ENCODE peak calls at places on chromosomes 12 and 14, in seven cellular contexts. D is CD8-positive, alpha-beta T cell; T is heart left ventricle; H is astrocyte of the spinal cord; L is A673; Q is mucosa of descending colon; U is stomach. J is an unnamed sample.

GRCh38 chr14:28361486-28361885 is 405.1 kb upstream of the FOXG1 start:
- DNase-seq in D (no peak), T (no peak), H (no peak), L (no peak), Q (no peak), U (no peak), J (no peak)

GRCh38 chr12:102484017-102484731 is 3.8 kb upstream of the IGF1 start:
- DNase-seq in D (peak; percentile 46), T (peak; percentile 35), H (peak; percentile 58), L (peak; percentile 73), Q (peak; percentile 30), U (peak; percentile 52), J (peak; percentile 53)

GRCh38 chr14:65926935-65927700 is 514.6 kb downstream of the FUT8 start:
- DNase-seq in D (no peak), T (no peak), H (no peak), L (no peak), Q (no peak), U (no peak), J (no peak)

GRCh38 chr12:9776795-9777194 is 16.1 kb upstream of the CD69 start:
- DNase-seq in D (no peak), T (no peak), H (no peak), L (no peak), Q (no peak), U (no peak), J (no peak)

GRCh38 chr12:28425531-28425930 is 235.3 kb downstream of the CCDC91 start:
- DNase-seq in D (no peak), T (no peak), H (no peak), L (no peak), Q (no peak), U (no peak), J (no peak)

GRCh38 chr14:28102814-28103213 is 663.8 kb upstream of the FOXG1 start:
- DNase-seq in D (no peak), T (no peak), H (peak; percentile 44), L (no peak), Q (no peak), U (no peak), J (no peak)

GRCh38 chr14:99699071-99699760 is 15.1 kb downstream of the CYP46A1 start:
- DNase-seq in D (no peak), T (no peak), H (no peak), L (no peak), Q (no peak), U (no peak), J (no peak)

GRCh38 chr14:101022121-101022520 is 118.6 kb upstream of the RTL1 start:
- DNase-seq in D (no peak), T (no peak), H (no peak), L (no peak), Q (no peak), U (peak; percentile 17), J (no peak)

GRCh38 chr12:92416385-92416812 is 270.8 kb upstream of the BTG1 start:
- DNase-seq in D (no peak), T (no peak), H (no peak), L (no peak), Q (no peak), U (no peak), J (no peak)

GRCh38 chr12:103278329-103278728 is 217.4 kb downstream of the C12orf42 start:
- DNase-seq in D (no peak), T (no peak), H (no peak), L (no peak), Q (no peak), U (no peak), J (no peak)

GRCh38 chr12:103114296-103115055 is 157.0 kb downstream of the ASCL1 start:
- DNase-seq in D (no peak), T (no peak), H (no peak), L (no peak), Q (no peak), U (no peak), J (no peak)

GRCh38 chr12:88650715-88651114 is 70.4 kb upstream of the KITLG start:
- DNase-seq in D (no peak), T (no peak), H (peak; percentile 45), L (no peak), Q (no peak), U (no peak), J (no peak)

GRCh38 chr14:65277027-65277426 is 135.5 kb upstream of the FUT8 start:
- DNase-seq in D (no peak), T (no peak), H (no peak), L (no peak), Q (no peak), U (no peak), J (no peak)

GRCh38 chr12:91139981-91140659 is 28.8 kb upstream of the LUM start:
- DNase-seq in D (no peak), T (no peak), H (peak; percentile 88), L (peak; percentile 21), Q (no peak), U (no peak), J (no peak)

GRCh38 chr14:69719501-69719951 is 47.4 kb upstream of the SRSF5 start:
- DNase-seq in D (no peak), T (peak; percentile 49), H (peak; percentile 93), L (peak; percentile 71), Q (no peak), U (no peak), J (no peak)

GRCh38 chr12:121767525-121768016 is 25.9 kb downstream of the RHOF start:
- DNase-seq in D (no peak), T (peak; percentile 56), H (peak; percentile 81), L (no peak), Q (no peak), U (no peak), J (peak; percentile 88)

GRCh38 chr12:27176765-27177164 is 67.3 kb upstream of the STK38L start:
- DNase-seq in D (no peak), T (no peak), H (peak; percentile 69), L (no peak), Q (no peak), U (no peak), J (no peak)

GRCh38 chr12:111428081-111428727 is 22.5 kb downstream of the SH2B3 start:
- DNase-seq in D (no peak), T (peak; percentile 15), H (no peak), L (no peak), Q (no peak), U (no peak), J (no peak)

GRCh38 chr14:78605065-78605762 is 435.0 kb downstream of the NRXN3 start:
- DNase-seq in D (no peak), T (no peak), H (no peak), L (no peak), Q (no peak), U (no peak), J (no peak)

GRCh38 chr12:89376202-89376529 is 23.9 kb upstream of the DUSP6 start:
- DNase-seq in D (no peak), T (no peak), H (no peak), L (no peak), Q (no peak), U (no peak), J (no peak)

GRCh38 chr14:88384653-88385205 is 728 bp upstream of the SPATA7 start:
- DNase-seq in D (no peak), T (no peak), H (no peak), L (peak; percentile 6), Q (no peak), U (no peak), J (no peak)

GRCh38 chr12:87960557-87960956 is 68.6 kb downstream of the C12orf50 start:
- DNase-seq in D (no peak), T (no peak), H (no peak), L (peak; percentile 45), Q (no peak), U (no peak), J (no peak)

GRCh38 chr14:34398024-34398423 is 64.0 kb downstream of the SPTSSA start:
- DNase-seq in D (no peak), T (no peak), H (no peak), L (no peak), Q (no peak), U (no peak), J (no peak)
- TF ChIP-seq CTCF in D (no peak), T (no peak), H (no peak), L (no peak), Q (no peak), U (no peak), J (no peak)

DNA sequence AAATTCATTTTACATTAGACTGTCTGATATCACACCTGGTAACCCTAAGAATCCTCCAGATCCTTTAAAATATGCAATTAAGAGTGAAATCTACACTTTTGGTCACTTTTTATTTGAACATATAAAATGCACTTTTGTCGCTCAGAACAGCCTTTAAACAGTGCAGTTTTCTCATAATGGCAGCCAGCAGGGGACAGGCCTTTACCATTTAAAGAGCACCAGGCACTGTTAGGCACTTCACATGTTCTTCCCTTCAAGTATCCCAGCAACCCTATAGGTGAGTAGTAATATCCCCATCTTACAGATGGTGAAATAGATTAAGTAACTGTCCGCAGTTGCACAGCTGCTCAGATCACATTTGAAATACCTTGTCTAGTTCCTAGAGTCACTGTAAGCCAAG is 11.3 kb upstream of the SAMD4A start:
- DNase-seq in D (no peak), T (no peak), H (no peak), L (no peak), Q (no peak), U (no peak), J (no peak)
- TF ChIP-seq CTCF in D (no peak), T (no peak), H (no peak), L (peak; percentile 37), Q (no peak), U (no peak), J (no peak)

DNA sequence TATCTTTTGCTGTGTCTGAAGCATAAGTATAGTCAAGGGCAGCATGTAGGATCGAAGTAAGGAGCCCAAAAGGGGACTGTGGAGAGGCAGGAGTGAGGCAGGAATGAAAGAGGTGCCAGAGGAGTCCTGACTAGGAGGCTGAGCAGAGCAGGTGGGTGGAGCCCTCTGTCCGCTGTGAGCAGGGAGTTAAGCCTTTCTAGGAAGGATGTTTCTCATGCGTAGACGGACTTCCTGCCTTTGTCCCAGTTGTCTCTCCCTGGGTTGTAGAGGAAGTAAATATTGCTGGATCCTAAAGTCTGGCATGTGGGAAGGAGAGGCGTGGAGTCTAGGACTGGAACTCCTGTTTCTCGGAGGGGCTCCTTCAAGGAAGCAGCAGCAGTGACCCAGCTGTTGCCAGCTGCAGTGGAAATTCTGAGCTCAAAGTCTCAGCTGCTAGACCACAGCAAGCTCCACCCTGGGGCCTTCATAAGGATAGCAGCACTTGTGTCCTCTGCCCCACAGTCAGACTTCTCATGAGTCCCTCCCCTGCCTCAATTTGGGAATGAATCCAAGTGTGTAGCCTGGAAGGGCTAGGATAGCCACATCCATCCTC is 44.0 kb downstream of the RBMS2 start:
- DNase-seq in D (peak; percentile 10), T (peak; percentile 91), H (peak; percentile 81), L (peak; percentile 54), Q (peak; percentile 76), U (peak; percentile 55), J (peak; percentile 22)
- TF ChIP-seq CTCF in D (no peak), T (no peak), H (no peak), L (no peak), Q (no peak), U (no peak), J (no peak)

GRCh38 chr12:112838731-112839130 is 47.2 kb downstream of the RPH3A start:
- DNase-seq in D (no peak), T (no peak), H (no peak), L (no peak), Q (no peak), U (no peak), J (no peak)
- TF ChIP-seq CTCF in D (no peak), T (no peak), H (no peak), L (no peak), Q (no peak), U (no peak), J (no peak)

GRCh38 chr14:75147423-75148071 is 20.7 kb upstream of the NEK9 start:
- DNase-seq in D (no peak), T (peak; percentile 73), H (peak; percentile 89), L (no peak), Q (no peak), U (peak; percentile 69), J (peak; percentile 29)
- TF ChIP-seq CTCF in D (no peak), T (peak; percentile 48), H (peak; percentile 68), L (peak; percentile 23), Q (peak; percentile 7), U (no peak), J (no peak)

J was measured in glutamatergic neuron.